ENCODE peak calls at places on chromosome X, in five cellular contexts. Y, H, S, X and J are unnamed samples.

GRCh38 chrX:1138476-1138875 is 74.0 kb downstream of the CRLF2 start:
- DNase-seq in X (no peak), S (no peak), H (no peak), Y (no peak), J (no peak)

GRCh38 chrX:147565239-147565638 is 346.5 kb upstream of the FMR1 start:
- DNase-seq in H (no peak), X (no peak), Y (peak), S (no peak), J (no peak)

GRCh38 chrX:120522820-120523219 is 37.9 kb downstream of the CUL4B start:
- DNase-seq in H (no peak), Y (no peak), S (no peak), X (no peak), J (no peak)

GRCh38 chrX:38820751-38821150 is 19.5 kb downstream of the MID1IP1 start:
- DNase-seq in S (no peak), H (no peak), X (no peak), Y (no peak), J (no peak)

GRCh38 chrX:48854898-48855297 is 19.5 kb upstream of the PCSK1N start:
- DNase-seq in Y (no peak), S (no peak), H (no peak), X (no peak), J (no peak)

GRCh38 chrX:96889726-96890125 is 6.0 kb downstream of the RPA4 start:
- DNase-seq in X (no peak), Y (no peak), S (no peak), H (no peak), J (no peak)

GRCh38 chrX:275967-276587 is 5.1 kb upstream of the PLCXD1 start:
- DNase-seq in H (no peak), X (no peak), S (no peak), Y (peak), J (no peak)

GRCh38 chrX:71103110-71103983 is 3.2 kb downstream of the CXorf65 start:
- DNase-seq in H (peak), Y (no peak), X (no peak), S (no peak), J (no peak)

GRCh38 chrX:68868902-68869800 is 40.3 kb downstream of the EFNB1 start:
- DNase-seq in S (no peak), Y (no peak), X (no peak), H (no peak), J (no peak)

GRCh38 chrX:44843318-44843702 is 511 bp upstream of the DUSP21 start:
- DNase-seq in H (no peak), Y (no peak), X (no peak), S (no peak), J (no peak)

GRCh38 chrX:40496728-40497127 is 84.0 kb upstream of the ATP6AP2 start:
- DNase-seq in X (no peak), S (peak), Y (peak), H (no peak), J (no peak)

GRCh38 chrX:7582191-7582590 is 260.8 kb upstream of the VCX start:
- DNase-seq in X (no peak), H (no peak), Y (no peak), S (no peak), J (no peak)

GRCh38 chrX:1246816-1247215 is 21.8 kb upstream of the CSF2RA start:
- DNase-seq in S (peak), X (no peak), H (peak), Y (peak), J (no peak)

GRCh38 chrX:109533631-109534030 is 3.0 kb upstream of the NXT2 start:
- DNase-seq in H (no peak), X (no peak), S (no peak), Y (no peak), J (no peak)

GRCh38 chrX:9855536-9856320 is 69.5 kb downstream of the SHROOM2 start:
- DNase-seq in H (no peak), S (peak), X (no peak), Y (no peak), J (no peak)

GRCh38 chrX:19846995-19847790 is 40.2 kb downstream of the SH3KBP1 start:
- DNase-seq in X (peak), Y (peak), S (no peak), H (no peak), J (peak)

GRCh38 chrX:119015407-119016242 is 41.2 kb downstream of the LONRF3 start:
- DNase-seq in X (peak), H (no peak), Y (peak), S (no peak), J (peak)

GRCh38 chrX:129932137-129932791 is 26.3 kb downstream of the UTP14A start:
- DNase-seq in X (peak), H (peak), S (peak), Y (peak), J (peak)

GRCh38 chrX:110989869-110990268 is 106.1 kb upstream of the PAK3 start:
- DNase-seq in X (no peak), H (no peak), S (no peak), Y (no peak), J (no peak)

GRCh38 chrX:130682990-130683389 is 220.0 kb downstream of the ENOX2 start:
- DNase-seq in H (no peak), X (no peak), S (no peak), Y (peak), J (no peak)

GRCh38 chrX:73850124-73851013 is 287.4 kb downstream of the CHIC1 start:
- DNase-seq in X (no peak), S (no peak), Y (peak), H (no peak), J (no peak)

GRCh38 chrX:68196939-68197791 is 236.1 kb downstream of the OPHN1 start:
- DNase-seq in Y (peak), H (no peak), S (peak), X (no peak), J (no peak)

GRCh38 chrX:141175786-141176185 is 1.1 kb downstream of the LDOC1 start:
- DNase-seq in Y (no peak), S (no peak), X (no peak), H (no peak), J (no peak)

GRCh38 chrX:124231454-124231853 is 101.0 kb upstream of the TEX13D start:
- DNase-seq in Y (no peak), H (no peak), S (no peak), X (no peak), J (no peak)

GRCh38 chrX:21408324-21408723 is 34.1 kb downstream of the CNKSR2 start:
- DNase-seq in H (no peak), Y (no peak), S (no peak), X (no peak), J (no peak)

GRCh38 chrX:154545673-154546274 is 872 bp downstream of the G6PD start:
- DNase-seq in S (no peak), H (no peak), Y (no peak), X (no peak), J (no peak)